ENCODE peak calls at places on chromosomes 5 and 9, in four cellular contexts. V is fibroblast of pulmonary artery, Q is IMR-90, O is cardiac muscle cell. P is an unnamed sample.

GRCh38 chr5:5126444-5126843 is 13.7 kb upstream of the ADAMTS16 start:
- DNase-seq in O (no peak), Q (no peak), V (no peak), P (peak; percentile 87)

GRCh38 chr9:105254226-105254625 is 9.8 kb downstream of the SLC44A1 start:
- DNase-seq in V (no peak), Q (no peak), O (no peak), P (peak; percentile 24)

GRCh38 chr5:6715271-6715670 is 2.0 kb downstream of the TENT4A start:
- DNase-seq in V (no peak), Q (no peak), O (no peak), P (no peak)

GRCh38 chr5:16736158-16736994 is 119.6 kb upstream of the RETREG1 start:
- DNase-seq in O (peak; percentile 93), V (peak; percentile 87), Q (peak; percentile 87), P (peak; percentile 95)

GRCh38 chr5:59099270-59099994 is 516.6 kb downstream of the RAB3C start:
- DNase-seq in V (peak; percentile 77), Q (peak; percentile 96), O (peak; percentile 67), P (peak; percentile 89)

GRCh38 chr9:124203818-124204217 is 53.9 kb upstream of the NEK6 start:
- DNase-seq in O (no peak), V (no peak), Q (no peak), P (no peak)

GRCh38 chr5:88556415-88556814 is 287.8 kb upstream of the TMEM161B start:
- DNase-seq in O (no peak), V (no peak), Q (no peak), P (no peak)

GRCh38 chr5:66769839-66770617 is 173.8 kb downstream of the MAST4 start:
- DNase-seq in V (peak; percentile 31), O (peak; percentile 40), Q (no peak), P (no peak)

GRCh38 chr9:74795803-74796202 is 91.9 kb downstream of the TRPM6 start:
- DNase-seq in V (no peak), O (no peak), Q (no peak), P (no peak)

GRCh38 chr9:79577969-79578723 is 6.4 kb downstream of the TLE4 start:
- DNase-seq in O (no peak), V (no peak), Q (peak; percentile 16), P (no peak)

GRCh38 chr5:96714951-96715451 is 52.8 kb downstream of the CAST start:
- DNase-seq in Q (peak; percentile 91), V (peak; percentile 89), O (peak; percentile 92), P (peak; percentile 76)

GRCh38 chr5:26121343-26121742 is 917.0 kb downstream of the CDH9 start:
- DNase-seq in V (no peak), Q (no peak), O (no peak), P (no peak)

GRCh38 chr5:159422371-159422770 is 92.1 kb upstream of the IL12B start:
- DNase-seq in O (peak; percentile 31), Q (peak; percentile 18), V (peak; percentile 18), P (no peak)

GRCh38 chr9:124256517-124257069 is 1.2 kb upstream of the NEK6 start:
- DNase-seq in Q (peak; percentile 86), O (peak; percentile 68), V (peak; percentile 85), P (peak; percentile 59)

DNA sequence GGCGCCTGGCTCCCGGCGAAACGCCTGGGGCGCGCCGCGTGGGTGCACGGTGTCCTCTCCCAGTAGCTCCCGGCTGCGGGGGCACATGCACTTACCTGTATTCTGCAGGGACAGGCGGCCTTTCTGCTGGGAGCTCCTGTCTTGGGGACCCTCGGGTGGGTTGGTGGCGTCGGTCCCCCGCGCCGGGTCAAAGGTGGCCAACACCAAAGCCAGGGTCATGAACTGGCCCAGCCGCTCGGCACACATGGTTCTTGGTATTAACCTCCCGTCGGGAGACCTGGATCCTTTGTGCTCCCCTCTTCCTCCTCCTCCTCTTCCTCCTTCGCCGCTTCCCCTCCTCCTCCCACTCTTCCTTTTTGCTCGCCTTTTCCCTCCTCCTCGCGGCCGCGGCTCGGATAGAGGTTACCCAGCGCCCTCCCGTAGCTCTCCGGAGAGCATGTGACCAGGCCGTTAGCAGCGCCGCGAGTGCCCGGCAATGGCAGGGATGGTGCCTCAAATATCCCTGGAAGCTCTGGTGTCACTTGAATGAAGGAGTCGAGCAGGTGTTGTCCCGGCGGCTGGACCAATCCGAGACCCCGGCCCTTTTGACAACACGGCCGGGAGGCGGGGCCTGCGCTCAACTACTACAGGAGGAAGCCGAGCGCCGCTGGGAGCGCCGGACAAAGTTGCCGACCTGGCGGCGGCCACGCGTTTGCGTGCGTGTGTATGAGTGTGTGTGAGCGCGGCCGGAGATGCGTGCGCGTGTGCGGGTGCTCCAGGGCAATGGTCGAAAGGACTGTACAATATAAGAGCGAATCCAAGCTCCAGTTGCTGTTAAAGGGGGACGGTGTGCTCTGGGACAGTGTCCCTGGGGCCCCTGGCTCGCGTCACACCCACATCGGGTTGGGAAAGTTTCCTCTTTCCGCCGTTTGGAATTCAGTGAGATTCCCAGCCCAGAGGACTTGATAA is at the start of gene STC2:
- DNase-seq in Q (peak; percentile 94), O (peak; percentile 89), V (peak; percentile 89), P (peak; percentile 50)
- H3K4me3 ChIP-seq in Q (peak within 1 kb of the TSS; percentile 89), O (peak within 1 kb of the TSS; percentile 73), V (peak within 1 kb of the TSS; percentile 79), P (peak within 1 kb of the TSS; percentile 73)

GRCh38 chr9:136193127-136193890 is 11.6 kb downstream of the LHX3 start:
- DNase-seq in Q (no peak), O (no peak), V (no peak), P (no peak)
- H3K4me3 ChIP-seq in Q (no peak overlapping the region), O (no peak overlapping the region), V (no peak overlapping the region), P (no peak overlapping the region)

DNA sequence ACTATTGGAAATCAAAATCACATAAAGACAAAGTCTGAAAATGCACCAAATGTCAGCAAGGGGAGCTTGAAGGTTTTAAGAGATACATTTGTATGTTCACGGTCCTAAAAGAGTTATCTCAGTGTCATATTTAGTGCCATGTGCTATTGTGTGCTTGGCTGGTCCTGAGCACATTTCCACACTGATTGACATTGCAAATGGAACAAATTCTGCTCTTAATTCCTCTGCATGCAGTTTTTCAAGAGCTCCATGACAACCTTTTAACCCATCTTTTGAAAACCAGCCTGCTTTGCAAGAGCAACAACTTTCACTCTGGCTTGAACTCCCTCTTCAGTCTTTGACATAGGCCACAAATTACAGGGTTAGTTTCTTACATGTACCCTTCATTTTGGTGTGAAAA is 175.4 kb upstream of the ACTBL2 start:
- DNase-seq in O (no peak), Q (no peak), V (no peak), P (no peak)
- H3K4me3 ChIP-seq in O (no peak overlapping the region), Q (no peak overlapping the region), V (no peak overlapping the region), P (no peak overlapping the region)

DNA sequence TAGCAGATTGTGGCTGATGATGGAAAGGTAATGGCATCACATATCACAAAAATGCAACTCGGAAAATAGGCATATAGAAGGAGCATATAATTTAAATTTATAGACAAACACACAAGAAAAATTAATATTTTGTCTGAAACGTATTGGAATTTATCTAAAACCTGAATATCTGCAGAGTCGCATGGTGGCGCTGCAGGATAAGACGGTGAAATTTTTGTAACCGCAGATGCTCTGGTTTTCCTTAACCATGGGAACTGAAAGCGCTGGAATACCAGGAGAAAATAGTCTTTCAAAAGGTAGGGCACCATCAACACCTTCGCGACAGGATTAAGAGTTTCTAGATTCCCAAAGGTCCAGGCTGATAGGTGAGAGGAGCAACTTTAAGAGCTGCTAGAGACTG is 11.0 kb downstream of the PCDHB14 start:
- DNase-seq in V (peak; percentile 36), Q (peak; percentile 3), O (peak; percentile 10), P (peak; percentile 7)
- H3K4me3 ChIP-seq in V (peak overlapping the region; percentile 35), Q (peak overlapping the region; percentile 53), O (no peak overlapping the region), P (no peak overlapping the region)

DNA sequence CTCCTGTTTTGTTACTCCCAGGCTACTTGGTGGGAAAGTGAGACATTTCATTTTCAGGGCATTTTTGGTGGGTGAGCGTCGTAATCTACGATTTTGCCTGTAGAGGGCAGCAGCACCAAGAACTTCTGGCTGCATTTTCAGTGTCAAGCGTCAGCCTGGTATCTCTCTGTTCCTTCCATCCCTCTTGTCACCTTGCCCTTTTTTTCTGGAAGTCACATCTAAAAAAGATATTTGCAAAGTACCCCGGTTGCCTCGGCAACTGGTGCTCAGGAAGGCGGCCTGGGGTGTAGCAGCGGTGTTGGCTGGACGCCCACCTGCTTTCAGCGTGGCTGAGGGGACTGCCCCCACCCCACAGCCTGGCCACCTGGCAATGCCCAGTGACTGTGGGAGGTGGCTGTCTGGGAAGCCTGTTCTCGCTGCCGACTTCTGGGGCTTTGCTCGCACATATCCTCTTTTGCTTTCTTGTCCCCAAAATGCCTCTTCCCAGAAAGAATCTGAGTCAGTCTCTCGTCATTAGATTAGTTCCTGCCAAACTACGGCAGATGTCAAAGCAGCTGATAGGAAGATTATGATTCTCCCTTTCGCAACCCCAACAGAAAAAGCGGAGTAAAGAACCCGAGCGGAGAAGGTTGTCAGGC is 84.5 kb downstream of the ACER2 start:
- DNase-seq in O (peak; percentile 94), V (peak; percentile 92), Q (peak; percentile 78), P (peak; percentile 52)
- H3K4me3 ChIP-seq in O (no peak overlapping the region), V (peak overlapping the region; percentile 33), Q (peak overlapping the region; percentile 31), P (peak overlapping the region; percentile 4)

P was measured in mammary epithelial cell.